ENCODE peak calls at places on chromosome 6, in four cellular contexts. Y is GM12878, S is SK-N-SH, Q is HepG2. X is an unnamed sample.

GRCh38 chr6:137871299-137871698 is 4.2 kb downstream of the TNFAIP3 start:
- DNase-seq in Q (no peak), S (no peak), Y (no peak), X (no peak)

GRCh38 chr6:170091000-170091638 is 199.8 kb downstream of the DLL1 start:
- DNase-seq in Q (no peak), S (no peak), Y (no peak), X (no peak)

GRCh38 chr6:66429220-66429619 is 722.2 kb upstream of the EYS start:
- DNase-seq in Y (no peak), Q (no peak), S (peak), X (no peak)

GRCh38 chr6:50128420-50129005 is 78.8 kb upstream of the DEFB112 start:
- DNase-seq in S (peak), Q (peak), Y (no peak), X (peak)

GRCh38 chr6:154907293-154907692 is 87.8 kb upstream of the TIAM2 start:
- DNase-seq in S (no peak), Y (no peak), Q (no peak), X (no peak)

GRCh38 chr6:151389640-151390275 is 1.6 kb downstream of the ZBTB2 start:
- DNase-seq in Q (peak), Y (no peak), S (peak), X (peak)

GRCh38 chr6:151958332-151958731 is 150.8 kb downstream of the ESR1 start:
- DNase-seq in Y (no peak), Q (no peak), S (no peak), X (no peak)

GRCh38 chr6:121959501-121959900 is 440.0 kb upstream of the HSF2 start:
- DNase-seq in S (no peak), Y (no peak), Q (no peak), X (no peak)

GRCh38 chr6:134724653-134725340 is 225.1 kb downstream of the ALDH8A1 start:
- DNase-seq in Q (no peak), Y (no peak), S (no peak), X (no peak)

GRCh38 chr6:150566486-150566885 is 33.2 kb upstream of the PLEKHG1 start:
- DNase-seq in S (no peak), Y (no peak), Q (no peak), X (no peak)

GRCh38 chr6:160534050-160534696 is 129.9 kb downstream of the LPA start:
- DNase-seq in S (peak), Q (peak), Y (no peak), X (peak)

GRCh38 chr6:33163540-33163939 is 28.7 kb downstream of the COL11A2 start:
- DNase-seq in Q (no peak), S (no peak), Y (no peak), X (no peak)

GRCh38 chr6:30829016-30829415 is 55.3 kb upstream of the DDR1 start:
- DNase-seq in Q (no peak), Y (no peak), S (no peak), X (no peak)

GRCh38 chr6:30828027-30828962 is 56.0 kb upstream of the DDR1 start:
- DNase-seq in Q (peak), S (peak), Y (no peak), X (peak)

GRCh38 chr6:30830438-30830837 is 53.9 kb upstream of the DDR1 start:
- DNase-seq in Y (no peak), S (no peak), Q (no peak), X (no peak)

GRCh38 chr6:30826961-30827342 is 57.4 kb upstream of the DDR1 start:
- DNase-seq in S (no peak), Y (no peak), Q (peak), X (peak)

GRCh38 chr6:30829639-30830250 is 54.6 kb upstream of the DDR1 start:
- DNase-seq in S (no peak), Y (no peak), Q (peak), X (no peak)
- TF ChIP-seq RFX5 in S (no peak), Y (no peak), Q (no peak), X (no peak)

DNA sequence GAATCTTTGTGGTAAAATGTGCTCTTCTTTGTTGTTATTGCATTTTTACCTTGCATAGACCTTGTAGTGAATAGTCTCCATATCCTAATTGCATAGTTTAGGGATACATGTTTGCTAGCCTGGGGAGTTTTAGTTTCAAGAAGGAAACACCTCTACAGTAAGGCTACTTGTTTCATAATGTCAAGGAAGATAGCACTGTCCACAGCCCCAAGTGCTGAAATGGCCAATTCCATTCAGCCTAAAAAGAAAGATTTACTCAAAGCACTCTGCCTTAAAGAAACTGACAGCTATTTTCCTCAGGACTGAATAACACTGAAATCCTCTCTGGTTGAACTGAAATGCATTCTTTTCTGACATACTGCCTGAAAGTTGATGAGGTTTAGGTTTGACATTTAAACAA is 2.6 kb downstream of the HCRTR2 start:
- DNase-seq in Q (no peak), S (no peak), Y (no peak), X (no peak)
- TF ChIP-seq FOXM1 in Q (no peak), S (no peak), Y (no peak), X (no peak)

DNA sequence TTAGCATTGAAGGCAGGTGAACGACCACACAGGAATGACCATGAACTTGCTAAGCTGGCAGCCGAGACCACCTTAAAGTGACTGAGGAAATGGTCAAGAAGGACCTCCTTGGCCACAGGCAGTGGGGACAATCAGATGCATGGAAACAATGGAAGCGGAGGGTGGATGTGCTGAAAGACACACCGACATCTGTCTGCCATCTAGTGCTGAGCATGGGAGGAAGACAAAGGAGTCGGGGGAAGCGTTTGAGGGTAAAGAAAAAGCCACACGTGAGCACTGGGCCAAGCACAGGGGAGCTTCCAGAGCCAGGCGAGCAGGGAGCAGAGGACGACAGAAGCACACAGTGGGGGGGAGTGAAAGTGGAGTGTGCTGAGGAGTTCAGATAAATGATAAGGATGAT is 367.8 kb downstream of the ZFAND3 start:
- DNase-seq in Y (no peak), S (no peak), Q (no peak), X (peak)
- TF ChIP-seq RFX5 in Y (no peak), S (no peak), Q (no peak), X (no peak)

DNA sequence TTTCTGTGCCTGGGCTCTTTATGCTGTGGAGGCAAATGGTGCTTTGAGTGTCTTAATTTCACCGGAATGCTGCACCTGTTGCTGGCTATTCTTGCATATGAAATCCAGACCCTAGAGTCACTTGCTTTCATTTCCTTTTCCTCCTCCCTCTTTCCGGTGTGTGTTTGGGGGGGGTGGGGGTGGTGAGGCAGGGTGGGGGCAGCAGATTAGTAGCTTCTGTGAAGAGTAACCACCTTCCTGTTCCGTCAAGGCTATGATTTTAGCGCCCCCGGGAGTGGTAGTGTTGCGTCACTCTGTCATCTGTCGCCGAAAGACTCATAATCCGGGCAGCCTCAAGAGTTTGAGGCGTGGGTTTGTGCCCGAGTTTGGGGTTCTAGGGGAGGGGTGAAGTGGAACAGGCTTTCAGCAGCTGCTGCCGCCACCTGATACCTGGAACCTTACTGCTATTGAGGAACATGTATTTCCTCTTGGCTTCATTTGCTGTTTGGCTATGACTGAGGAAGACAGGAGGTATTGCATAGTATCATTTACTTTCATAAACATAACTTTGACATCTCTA is 49.1 kb downstream of the UTRN start:
- DNase-seq in Y (no peak), Q (no peak), S (no peak), X (peak)
- TF ChIP-seq FOXM1 in Y (no peak), Q (no peak), S (no peak), X (no peak)

GRCh38 chr6:2876210-2877056 is 26.7 kb downstream of the SERPINB9 start:
- DNase-seq in S (peak), Y (no peak), Q (peak), X (no peak)
- TF ChIP-seq RFX5 in S (no peak), Y (no peak), Q (no peak), X (no peak)

DNA sequence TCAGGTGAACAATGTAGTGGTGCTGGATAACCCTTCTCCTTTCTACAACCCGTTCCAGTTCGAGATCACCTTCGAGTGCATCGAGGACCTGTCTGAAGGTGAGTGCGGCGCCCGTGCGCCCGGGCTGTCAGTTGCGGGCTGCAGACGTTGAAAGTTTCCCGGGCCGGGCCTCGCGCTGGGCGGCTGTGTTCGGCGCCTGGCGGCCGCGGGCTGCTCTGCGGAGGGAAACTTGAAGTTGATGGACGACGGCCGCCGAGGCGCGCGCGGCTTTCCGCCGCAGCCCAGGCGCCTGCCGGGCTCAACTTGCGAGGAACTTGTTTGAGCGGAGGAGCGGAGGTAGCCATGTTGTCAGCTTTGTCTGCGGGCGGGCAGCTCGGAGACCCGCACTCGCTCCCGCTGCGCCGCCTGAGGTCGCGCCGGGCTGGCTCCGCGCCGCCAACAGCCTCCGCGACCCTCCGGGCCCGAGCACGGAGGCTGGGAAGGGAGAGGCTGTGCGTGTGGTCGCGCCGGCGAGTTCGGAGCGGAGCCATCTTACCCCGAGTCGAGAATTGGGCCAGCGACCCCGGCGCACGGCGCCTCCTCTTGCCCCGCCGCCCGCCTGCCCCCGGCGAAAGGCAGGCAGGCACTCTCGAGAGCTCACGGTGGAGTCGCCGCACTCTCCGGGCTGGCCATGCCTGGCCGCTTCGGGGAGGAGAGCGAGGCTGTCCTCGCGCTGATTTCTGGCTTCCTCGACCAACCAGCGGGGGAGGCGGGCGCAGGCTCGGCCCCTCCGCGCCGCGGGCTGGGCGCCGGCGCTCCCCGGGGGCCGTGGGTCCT is 681 bp downstream of the ASF1A start:
- DNase-seq in Y (no peak), Q (peak), S (peak), X (peak)
- TF ChIP-seq FOXM1 in Y (no peak), Q (no peak), S (no peak), X (no peak)

GRCh38 chr6:28940859-28941680 is 17.3 kb upstream of the TRIM27 start:
- DNase-seq in Y (peak), Q (peak), S (no peak), X (peak)
- TF ChIP-seq RFX5 in Y (no peak), Q (no peak), S (no peak), X (peak)